ENCODE peak calls at places on chromosomes 4 and X, in five cellular contexts. One of them, this sample, is unnamed. For H3K4me1, the result is how much of the 10 kb centered on the place peaks cover.

GRCh38 chr4:96183630-96184029 is 343.7 kb downstream of the PDHA2 start:
- DNase-seq in tibial artery: no peak
- DNase-seq in ovary: no peak
- DNase-seq in left ventricle myocardium inferior: no peak
- DNase-seq in A673: no peak
- DNase-seq in this sample: no peak

GRCh38 chr4:139014391-139015268 is 951 bp upstream of the NOCT start:
- DNase-seq in tibial artery: no peak
- DNase-seq in ovary: no peak
- DNase-seq in left ventricle myocardium inferior: no peak
- DNase-seq in A673: peak
- DNase-seq in this sample: peak

GRCh38 chr4:80268081-80268823 is 1.8 kb downstream of the FGF5 start:
- DNase-seq in tibial artery: no peak
- DNase-seq in ovary: no peak
- DNase-seq in left ventricle myocardium inferior: no peak
- DNase-seq in A673: no peak
- DNase-seq in this sample: no peak

GRCh38 chr4:4430492-4431195 is 43.7 kb downstream of the NSG1 start:
- DNase-seq in tibial artery: no peak
- DNase-seq in ovary: no peak
- DNase-seq in left ventricle myocardium inferior: no peak
- DNase-seq in A673: peak
- DNase-seq in this sample: no peak

GRCh38 chrX:53714580-53715335 is 28.2 kb upstream of the HUWE1 start:
- DNase-seq in tibial artery: no peak
- DNase-seq in ovary: no peak
- DNase-seq in left ventricle myocardium inferior: no peak
- DNase-seq in A673: no peak
- DNase-seq in this sample: no peak

GRCh38 chr4:127501103-127501502 is 131.7 kb upstream of the INTU start:
- DNase-seq in tibial artery: no peak
- DNase-seq in ovary: no peak
- DNase-seq in left ventricle myocardium inferior: no peak
- DNase-seq in A673: no peak
- DNase-seq in this sample: no peak

GRCh38 chr4:121739575-121739974 is 25.4 kb downstream of the SMIM43 start:
- DNase-seq in tibial artery: no peak
- DNase-seq in ovary: no peak
- DNase-seq in left ventricle myocardium inferior: no peak
- DNase-seq in A673: no peak
- DNase-seq in this sample: no peak

GRCh38 chrX:152821145-152821765 is 9.3 kb downstream of the CETN2 start:
- DNase-seq in tibial artery: no peak
- DNase-seq in ovary: no peak
- DNase-seq in left ventricle myocardium inferior: no peak
- DNase-seq in A673: peak
- DNase-seq in this sample: no peak

GRCh38 chrX:43735957-43736356 is 79.9 kb downstream of the MAOA start:
- DNase-seq in tibial artery: no peak
- DNase-seq in ovary: no peak
- DNase-seq in left ventricle myocardium inferior: no peak
- DNase-seq in A673: no peak
- DNase-seq in this sample: no peak

GRCh38 chrX:9842541-9842940 is 56.3 kb downstream of the SHROOM2 start:
- DNase-seq in tibial artery: no peak
- DNase-seq in ovary: no peak
- DNase-seq in left ventricle myocardium inferior: no peak
- DNase-seq in A673: no peak
- DNase-seq in this sample: no peak

GRCh38 chr4:32003548-32003947 is 1283.4 kb downstream of the PCDH7 start:
- DNase-seq in tibial artery: no peak
- DNase-seq in ovary: no peak
- DNase-seq in left ventricle myocardium inferior: no peak
- DNase-seq in A673: no peak
- DNase-seq in this sample: no peak

GRCh38 chr4:138572007-138572406 is 329.9 kb upstream of the SLC7A11 start:
- DNase-seq in tibial artery: no peak
- DNase-seq in ovary: no peak
- DNase-seq in left ventricle myocardium inferior: no peak
- DNase-seq in A673: no peak
- DNase-seq in this sample: no peak

GRCh38 chr4:88752754-88753153 is 55.1 kb upstream of the NAP1L5 start:
- DNase-seq in tibial artery: no peak
- DNase-seq in ovary: no peak
- DNase-seq in left ventricle myocardium inferior: no peak
- DNase-seq in A673: no peak
- DNase-seq in this sample: no peak

GRCh38 chr4:142493255-142493976 is 352.7 kb downstream of the INPP4B start:
- DNase-seq in tibial artery: no peak
- DNase-seq in ovary: no peak
- DNase-seq in left ventricle myocardium inferior: no peak
- DNase-seq in A673: no peak
- DNase-seq in this sample: no peak

GRCh38 chr4:173293663-173294062 is 40.5 kb downstream of the HMGB2 start:
- DNase-seq in tibial artery: no peak
- DNase-seq in ovary: no peak
- DNase-seq in left ventricle myocardium inferior: no peak
- DNase-seq in A673: no peak
- DNase-seq in this sample: no peak

GRCh38 chrX:43349363-43349762 is 306.7 kb upstream of the MAOA start:
- DNase-seq in tibial artery: no peak
- DNase-seq in ovary: no peak
- DNase-seq in left ventricle myocardium inferior: no peak
- DNase-seq in A673: peak
- DNase-seq in this sample: no peak

GRCh38 chr4:76562161-76562560 is 127.1 kb downstream of the SHROOM3 start:
- DNase-seq in tibial artery: no peak
- DNase-seq in ovary: no peak
- DNase-seq in left ventricle myocardium inferior: no peak
- DNase-seq in A673: no peak
- DNase-seq in this sample: no peak

GRCh38 chr4:174561556-174561955 is 39.3 kb upstream of the HPGD start:
- DNase-seq in tibial artery: no peak
- DNase-seq in ovary: no peak
- DNase-seq in left ventricle myocardium inferior: no peak
- DNase-seq in A673: peak
- DNase-seq in this sample: no peak
- TF ChIP-seq CTCF in tibial artery: no peak
- TF ChIP-seq CTCF in ovary: no peak
- TF ChIP-seq CTCF in left ventricle myocardium inferior: no peak
- TF ChIP-seq CTCF in A673: no peak
- TF ChIP-seq CTCF in this sample: no peak

GRCh38 chr4:3302164-3302785 is 9.5 kb downstream of the RGS12 start:
- DNase-seq in tibial artery: peak
- DNase-seq in ovary: no peak
- DNase-seq in left ventricle myocardium inferior: no peak
- DNase-seq in A673: no peak
- DNase-seq in this sample: no peak

GRCh38 chr4:3301450-3302163 is 8.8 kb downstream of the RGS12 start:
- DNase-seq in tibial artery: peak
- DNase-seq in ovary: no peak
- DNase-seq in left ventricle myocardium inferior: no peak
- DNase-seq in A673: no peak
- DNase-seq in this sample: no peak

GRCh38 chr4:3299538-3300197 is 6.8 kb downstream of the RGS12 start:
- DNase-seq in tibial artery: peak
- DNase-seq in ovary: no peak
- DNase-seq in left ventricle myocardium inferior: no peak
- DNase-seq in A673: no peak
- DNase-seq in this sample: no peak

GRCh38 chr4:3299122-3299521 is 6.3 kb downstream of the RGS12 start:
- DNase-seq in tibial artery: peak
- DNase-seq in ovary: no peak
- DNase-seq in left ventricle myocardium inferior: no peak
- DNase-seq in A673: no peak
- DNase-seq in this sample: no peak

DNA sequence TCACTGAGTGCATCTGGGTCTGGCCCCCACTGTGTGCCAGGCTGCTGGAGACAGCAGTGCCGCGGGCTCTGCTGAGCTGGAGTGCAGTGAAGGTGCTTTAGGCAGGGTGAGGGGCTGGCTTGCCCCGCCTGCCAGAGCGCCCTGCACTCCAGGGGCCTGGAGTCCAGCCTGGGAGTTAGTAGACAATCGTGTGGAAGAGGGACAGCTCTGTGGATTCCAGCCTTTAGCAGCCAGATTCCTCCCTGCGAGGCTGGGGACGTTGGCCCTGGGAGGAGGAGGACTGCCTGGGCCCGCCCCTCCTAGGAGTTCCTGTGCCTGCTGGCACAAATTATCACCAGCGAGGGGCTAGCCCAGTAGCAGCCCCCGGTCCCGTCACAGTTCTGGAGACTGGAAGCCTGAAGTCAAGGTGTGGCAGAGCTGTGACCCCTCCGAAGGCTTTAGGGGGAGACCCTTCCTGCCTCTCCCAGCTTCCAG is 7.4 kb downstream of the RGS12 start:
- DNase-seq in tibial artery: peak
- DNase-seq in ovary: no peak
- DNase-seq in left ventricle myocardium inferior: no peak
- DNase-seq in A673: no peak
- DNase-seq in this sample: no peak
- H3K4me1 ChIP-seq in tibial artery: under half
- H3K4me1 ChIP-seq in ovary: under half
- H3K4me1 ChIP-seq in left ventricle myocardium inferior: half or more
- H3K4me1 ChIP-seq in A673: under half
- H3K4me1 ChIP-seq in this sample: under half

GRCh38 chr4:108512615-108513505 is 107.5 kb upstream of the RPL34 start:
- DNase-seq in tibial artery: no peak
- DNase-seq in ovary: no peak
- DNase-seq in left ventricle myocardium inferior: peak
- DNase-seq in A673: peak
- DNase-seq in this sample: peak
- TF ChIP-seq CTCF in tibial artery: no peak
- TF ChIP-seq CTCF in ovary: no peak
- TF ChIP-seq CTCF in left ventricle myocardium inferior: peak
- TF ChIP-seq CTCF in A673: peak
- TF ChIP-seq CTCF in this sample: peak

GRCh38 chrX:136192839-136193414 is 45.6 kb downstream of the FHL1 start:
- DNase-seq in tibial artery: no peak
- DNase-seq in ovary: no peak
- DNase-seq in left ventricle myocardium inferior: no peak
- DNase-seq in A673: no peak
- DNase-seq in this sample: no peak
- H3K4me1 ChIP-seq in tibial artery: half or more
- H3K4me1 ChIP-seq in ovary: under half
- H3K4me1 ChIP-seq in left ventricle myocardium inferior: half or more
- H3K4me1 ChIP-seq in A673: under half
- H3K4me1 ChIP-seq in this sample: under half

DNA sequence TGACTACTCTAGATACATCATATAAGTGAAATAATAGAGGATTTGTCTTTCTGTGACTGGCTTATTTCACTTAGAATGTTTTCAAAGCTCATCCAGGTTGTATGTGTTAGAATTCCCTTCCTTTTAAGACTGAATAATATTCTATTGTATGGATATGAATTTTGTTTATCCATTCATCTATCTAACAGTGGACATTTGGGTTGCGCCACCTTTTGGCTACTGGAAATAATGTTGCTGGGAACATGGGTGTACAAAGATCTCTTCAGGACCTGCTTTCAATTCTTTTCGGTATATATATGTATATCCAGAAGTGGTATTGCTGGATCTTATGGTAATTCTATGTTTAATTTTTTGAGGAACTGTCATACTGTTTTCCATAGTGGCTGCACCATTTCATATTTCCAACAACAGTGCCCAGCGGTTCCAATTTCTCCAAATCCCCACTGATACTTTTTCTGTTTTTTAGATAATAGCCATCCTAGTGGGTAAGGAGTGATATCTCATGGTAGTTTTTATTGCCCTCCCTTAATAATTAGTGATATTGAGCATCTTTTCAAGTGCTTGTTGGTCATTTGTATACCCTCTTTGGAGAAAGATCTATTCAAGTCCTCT is 3.4 kb upstream of the SCD5 start:
- DNase-seq in tibial artery: peak
- DNase-seq in ovary: no peak
- DNase-seq in left ventricle myocardium inferior: no peak
- DNase-seq in A673: no peak
- DNase-seq in this sample: no peak
- TF ChIP-seq CTCF in tibial artery: no peak
- TF ChIP-seq CTCF in ovary: peak
- TF ChIP-seq CTCF in left ventricle myocardium inferior: peak
- TF ChIP-seq CTCF in A673: peak
- TF ChIP-seq CTCF in this sample: peak

DNA sequence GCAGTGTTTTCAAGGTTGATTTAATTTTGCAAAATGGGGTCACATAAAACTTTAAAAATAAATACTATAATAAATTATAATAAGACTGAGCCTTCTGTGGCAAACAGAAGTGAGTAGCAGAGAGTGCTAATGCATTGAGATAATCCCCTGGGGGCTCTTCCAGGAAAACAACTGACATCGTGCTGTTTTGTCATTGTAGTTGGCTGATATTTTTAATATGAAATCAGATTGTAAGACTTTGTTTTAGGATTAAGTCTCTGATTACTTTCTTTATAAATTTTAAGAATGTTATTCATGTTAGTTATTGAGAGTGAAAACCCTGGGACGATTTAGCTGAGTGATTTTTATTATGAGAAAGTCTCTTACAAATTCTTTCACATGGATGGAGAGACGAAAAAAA is 103.1 kb downstream of the AFF1 start:
- DNase-seq in tibial artery: no peak
- DNase-seq in ovary: no peak
- DNase-seq in left ventricle myocardium inferior: no peak
- DNase-seq in A673: no peak
- DNase-seq in this sample: no peak
- H3K4me1 ChIP-seq in tibial artery: half or more
- H3K4me1 ChIP-seq in ovary: under half
- H3K4me1 ChIP-seq in left ventricle myocardium inferior: half or more
- H3K4me1 ChIP-seq in A673: half or more
- H3K4me1 ChIP-seq in this sample: half or more

GRCh38 chrX:119189115-119189514 is 47.0 kb upstream of the PGRMC1 start:
- DNase-seq in tibial artery: no peak
- DNase-seq in ovary: no peak
- DNase-seq in left ventricle myocardium inferior: no peak
- DNase-seq in A673: no peak
- DNase-seq in this sample: no peak
- TF ChIP-seq CTCF in tibial artery: no peak
- TF ChIP-seq CTCF in ovary: no peak
- TF ChIP-seq CTCF in left ventricle myocardium inferior: no peak
- TF ChIP-seq CTCF in A673: no peak
- TF ChIP-seq CTCF in this sample: no peak

DNA sequence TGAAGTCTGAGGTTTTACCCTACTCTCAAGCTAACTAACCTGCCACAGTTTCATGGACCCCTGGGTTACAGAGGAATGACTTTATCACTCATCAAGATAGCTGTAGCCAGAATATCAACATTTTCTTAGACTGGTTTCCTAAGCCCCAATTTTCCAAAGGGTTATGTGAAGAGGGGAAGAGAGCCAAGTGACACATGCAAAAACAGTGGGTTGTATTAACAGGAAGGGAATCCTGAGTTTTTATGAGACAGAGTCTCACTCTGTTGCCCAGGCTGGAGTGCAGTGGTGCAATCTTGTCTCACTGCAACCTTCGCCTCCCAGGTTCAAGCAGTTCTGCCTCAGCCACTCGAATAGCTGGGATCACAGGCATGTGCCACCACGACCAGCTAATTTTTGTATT is 5.4 kb downstream of the AFF1 start:
- DNase-seq in tibial artery: no peak
- DNase-seq in ovary: no peak
- DNase-seq in left ventricle myocardium inferior: no peak
- DNase-seq in A673: no peak
- DNase-seq in this sample: no peak
- H3K4me1 ChIP-seq in tibial artery: half or more
- H3K4me1 ChIP-seq in ovary: under half
- H3K4me1 ChIP-seq in left ventricle myocardium inferior: half or more
- H3K4me1 ChIP-seq in A673: under half
- H3K4me1 ChIP-seq in this sample: half or more

GRCh38 chrX:36241397-36241796 is 321.9 kb downstream of the CFAP47 start:
- DNase-seq in tibial artery: no peak
- DNase-seq in ovary: no peak
- DNase-seq in left ventricle myocardium inferior: no peak
- DNase-seq in A673: no peak
- DNase-seq in this sample: no peak
- TF ChIP-seq CTCF in tibial artery: no peak
- TF ChIP-seq CTCF in ovary: no peak
- TF ChIP-seq CTCF in left ventricle myocardium inferior: no peak
- TF ChIP-seq CTCF in A673: no peak
- TF ChIP-seq CTCF in this sample: no peak